ENCODE peak calls at places on chromosome X, in seven cellular contexts. J is psoas muscle, H is IMR-90, U is DND-41, G is left ventricle myocardium inferior, K is keratinocyte, R is fibroblast of lung. E is an unnamed sample.
A peak's percentile ranks its signal among the peaks of the same experiment; 100 is the strongest.

GRCh38 chrX:25191403-25191802 is 175.6 kb upstream of the ARX start:
- DNase-seq in K (no peak), G (no peak), H (no peak), J (no peak), R (no peak), U (no peak), E (no peak)

GRCh38 chrX:39969099-39969825 is 128.5 kb downstream of the BCOR start:
- DNase-seq in U (peak; percentile 56), J (no peak), G (no peak), K (no peak), R (no peak), H (no peak), E (no peak)

GRCh38 chrX:8284131-8284530 is 113.1 kb upstream of the VCX2 start:
- DNase-seq in K (no peak), J (no peak), R (no peak), H (no peak), G (no peak), U (no peak), E (no peak)

GRCh38 chrX:120450163-120450562 is 18.9 kb downstream of the LAMP2 start:
- DNase-seq in G (no peak), J (no peak), H (no peak), K (no peak), U (no peak), R (no peak), E (no peak)

GRCh38 chrX:111467896-111468295 is 43.5 kb upstream of the SERTM2 start:
- DNase-seq in H (no peak), K (no peak), J (peak; percentile 60), G (peak; percentile 22), R (no peak), U (no peak), E (no peak)

GRCh38 chrX:103398321-103398937 is 22.1 kb downstream of the BEX3 start:
- DNase-seq in H (peak; percentile 86), G (no peak), U (no peak), J (no peak), K (no peak), R (peak; percentile 76), E (peak; percentile 62)

GRCh38 chrX:20378291-20378920 is 111.7 kb upstream of the RPS6KA3 start:
- DNase-seq in G (no peak), R (peak; percentile 55), H (peak; percentile 31), K (no peak), J (no peak), U (no peak), E (peak; percentile 59)

GRCh38 chrX:78103656-78104446 is at the start of gene PGK1:
- DNase-seq in R (peak; percentile 98), U (peak; percentile 96), K (peak; percentile 50), J (peak; percentile 98), G (peak; percentile 96), H (peak; percentile 97), E (peak; percentile 95)

GRCh38 chrX:118726887-118727685 is at the start of gene IL13RA1:
- DNase-seq in U (no peak), G (peak; percentile 76), H (peak; percentile 76), R (peak; percentile 83), K (peak; percentile 11), J (peak; percentile 88), E (peak; percentile 95)

GRCh38 chrX:40663880-40664630 is 16.7 kb upstream of the CXorf38 start:
- DNase-seq in H (peak; percentile 33), J (no peak), U (no peak), K (no peak), G (no peak), R (peak; percentile 18), E (no peak)

GRCh38 chrX:47283015-47283771 is 50.4 kb downstream of the USP11 start:
- DNase-seq in K (no peak), G (no peak), H (peak; percentile 65), U (no peak), J (no peak), R (peak; percentile 69), E (peak; percentile 26)

GRCh38 chrX:118347131-118347530 is 1.2 kb downstream of the WDR44 start:
- DNase-seq in U (no peak), R (peak; percentile 76), K (no peak), H (peak; percentile 69), J (no peak), G (no peak), E (no peak)

GRCh38 chrX:32084757-32085156 is 1012.9 kb upstream of the FTHL17 start:
- DNase-seq in J (no peak), R (no peak), G (no peak), K (no peak), H (no peak), U (no peak), E (no peak)

GRCh38 chrX:24426340-24426913 is 38.7 kb upstream of the PDK3 start:
- DNase-seq in H (peak; percentile 12), G (no peak), U (no peak), J (no peak), R (no peak), K (peak; percentile 70), E (no peak)

GRCh38 chrX:24561121-24561520 is 86.0 kb downstream of the PCYT1B start:
- DNase-seq in H (peak; percentile 11), G (no peak), J (no peak), R (no peak), K (no peak), U (no peak), E (peak; percentile 74)

GRCh38 chrX:83759872-83760271 is 101.1 kb upstream of the CYLC1 start:
- DNase-seq in G (no peak), J (no peak), H (peak; percentile 9), K (no peak), R (peak; percentile 0), U (no peak), E (no peak)

GRCh38 chrX:50100188-50100587 is 100.6 kb downstream of the AKAP4 start:
- DNase-seq in J (no peak), U (no peak), H (no peak), K (no peak), G (no peak), R (no peak), E (peak; percentile 36)

GRCh38 chrX:133909888-133910287 is 75.5 kb downstream of the GPC3 start:
- DNase-seq in U (no peak), R (no peak), K (no peak), G (no peak), J (no peak), H (no peak), E (no peak)

GRCh38 chrX:133913009-133913408 is 72.4 kb downstream of the GPC3 start:
- DNase-seq in K (no peak), U (no peak), R (no peak), G (no peak), J (no peak), H (no peak), E (no peak)

GRCh38 chrX:133913658-133914388 is 71.6 kb downstream of the GPC3 start:
- DNase-seq in J (no peak), U (no peak), G (no peak), K (no peak), R (no peak), H (no peak), E (no peak)

GRCh38 chrX:133910539-133910938 is 74.9 kb downstream of the GPC3 start:
- DNase-seq in J (no peak), H (no peak), G (no peak), K (no peak), R (no peak), U (no peak), E (no peak)

DNA sequence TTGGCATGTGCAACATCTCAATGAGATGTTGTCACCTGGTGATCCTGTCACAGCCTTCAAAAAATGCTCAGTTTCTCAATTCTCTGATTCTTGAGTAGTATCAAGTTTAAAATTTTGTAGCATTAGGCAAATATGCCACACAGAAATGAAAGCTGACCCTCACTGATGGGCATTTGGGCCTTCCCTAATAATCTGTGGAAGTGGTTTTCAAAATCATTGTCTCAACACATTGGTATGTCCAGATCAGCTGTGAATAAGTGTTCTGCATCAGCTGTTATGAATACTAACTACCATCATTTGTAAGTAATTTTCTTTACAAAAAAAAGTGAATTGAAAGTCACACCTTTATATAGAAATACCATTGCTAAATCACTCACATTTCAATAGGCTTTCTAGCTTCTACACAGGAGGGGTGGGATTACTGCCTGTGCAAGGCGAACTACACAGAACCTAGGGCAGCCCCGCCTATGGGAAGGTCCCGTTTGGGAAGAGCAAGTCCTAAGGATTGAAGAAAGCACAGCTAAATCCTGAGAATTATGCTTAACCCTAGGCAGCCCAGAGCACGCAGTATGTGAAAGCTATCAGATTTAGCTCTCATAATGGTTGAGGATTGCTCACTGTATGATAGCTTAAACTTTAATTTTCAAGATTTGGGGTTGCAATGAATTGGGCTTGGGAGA is 73.4 kb downstream of the GPC3 start:
- DNase-seq in G (no peak), R (no peak), J (no peak), H (no peak), U (no peak), K (no peak), E (no peak)
- TF ChIP-seq CTCF in G (no peak), R (no peak), J (no peak), H (no peak), U (no peak), K (no peak), E (no peak)

GRCh38 chrX:79530310-79531108 is 163.4 kb upstream of the ITM2A start:
- DNase-seq in R (no peak), K (no peak), H (no peak), G (no peak), U (no peak), J (no peak), E (no peak)
- H3K9me3 ChIP-seq in R (no peaks in the 10 kb centered on the region), K (peaks cover 2% of the 10 kb centered on the region), H (no peaks in the 10 kb centered on the region), G (peaks cover 6% of the 10 kb centered on the region), U (no peaks in the 10 kb centered on the region), J (no peaks in the 10 kb centered on the region), E (no peaks in the 10 kb centered on the region)

GRCh38 chrX:139429913-139430312 is 100.6 kb upstream of the F9 start:
- DNase-seq in H (no peak), K (no peak), J (no peak), G (no peak), U (no peak), R (peak; percentile 26), E (no peak)
- TF ChIP-seq CTCF in H (no peak), K (no peak), J (peak; percentile 37), G (peak; percentile 26), U (no peak), R (no peak), E (no peak)

DNA sequence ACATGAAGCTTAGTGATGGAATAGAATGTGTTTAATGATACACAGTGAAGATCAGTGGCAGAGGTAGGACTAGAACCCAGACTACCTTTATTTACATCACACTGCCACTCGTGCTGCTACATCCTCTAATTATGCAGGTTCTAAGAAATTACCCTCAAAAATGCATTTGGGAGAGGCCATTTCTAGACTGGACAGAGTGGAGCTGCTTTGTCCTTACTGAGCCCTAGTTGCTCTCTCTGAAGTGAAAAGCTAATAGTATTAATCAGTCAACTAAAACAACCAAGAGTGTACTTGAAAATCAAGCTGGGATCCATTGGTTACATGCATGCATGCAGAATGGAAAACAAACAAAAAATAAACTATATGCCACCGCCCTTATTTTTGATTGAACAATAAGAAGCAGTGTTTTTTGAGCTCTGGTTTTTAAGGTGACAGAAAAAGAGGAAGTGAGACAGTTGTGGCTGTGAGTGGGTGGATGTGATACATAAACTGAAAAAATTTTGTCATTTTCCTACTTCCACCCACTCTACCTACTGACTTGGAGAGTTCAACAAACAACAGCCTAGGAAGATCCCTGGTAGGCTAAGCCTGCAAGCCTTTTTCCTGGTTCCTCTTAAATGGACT is 6.8 kb upstream of the VSIG4 start:
- DNase-seq in J (no peak), K (no peak), H (no peak), G (no peak), R (no peak), U (no peak), E (no peak)
- H3K9me3 ChIP-seq in J (no peaks in the 10 kb centered on the region), K (no peaks in the 10 kb centered on the region), H (no peaks in the 10 kb centered on the region), G (no peaks in the 10 kb centered on the region), R (no peaks in the 10 kb centered on the region), U (no peaks in the 10 kb centered on the region), E (no peaks in the 10 kb centered on the region)

GRCh38 chrX:36957425-36958328 is 50.5 kb upstream of the FAM47C start:
- DNase-seq in H (no peak), U (no peak), J (no peak), K (no peak), R (peak; percentile 2), G (no peak), E (peak; percentile 87)
- TF ChIP-seq CTCF in H (no peak), U (no peak), J (no peak), K (no peak), R (no peak), G (no peak), E (no peak)

GRCh38 chrX:13153796-13154195 is 109.4 kb upstream of the FAM9C start:
- DNase-seq in R (peak; percentile 37), J (no peak), H (peak; percentile 19), U (no peak), K (no peak), G (no peak), E (peak; percentile 47)
- H3K9me3 ChIP-seq in R (no peaks in the 10 kb centered on the region), J (no peaks in the 10 kb centered on the region), H (peaks cover 7% of the 10 kb centered on the region), U (no peaks in the 10 kb centered on the region), K (no peaks in the 10 kb centered on the region), G (peaks cover 7% of the 10 kb centered on the region), E (no peaks in the 10 kb centered on the region)